ENCODE peak calls at places on chromosomes 6 and 20, in six cellular contexts. G is A549, N is colonic mucosa, A is psoas muscle, C is Panc1, P is neural crest cell. M is an unnamed sample.

GRCh38 chr6:81476881-81477280 is 275.6 kb downstream of the TENT5A start:
- DNase-seq in G (no peak), P (no peak), A (no peak), C (no peak), N (no peak), M (peak)

GRCh38 chr6:42344756-42345155 is 107.0 kb downstream of the TRERF1 start:
- DNase-seq in N (no peak), P (no peak), C (no peak), G (no peak), A (no peak), M (no peak)

GRCh38 chr6:99349620-99350141 is at the start of gene FAXC:
- DNase-seq in G (peak), A (peak), P (peak), N (peak), C (no peak), M (no peak)

GRCh38 chr6:25192562-25192961 is 86.6 kb upstream of the CARMIL1 start:
- DNase-seq in N (no peak), P (no peak), G (no peak), A (no peak), C (no peak), M (peak)

GRCh38 chr20:62503414-62504178 is 27.8 kb upstream of the GATA5 start:
- DNase-seq in N (no peak), C (no peak), A (no peak), P (no peak), G (no peak), M (no peak)

GRCh38 chr6:24506814-24507520 is 12.2 kb downstream of the ALDH5A1 start:
- DNase-seq in G (no peak), N (no peak), C (no peak), A (no peak), P (no peak), M (no peak)

GRCh38 chr6:158174514-158174913 is 6.4 kb downstream of the GTF2H5 start:
- DNase-seq in N (no peak), P (no peak), A (no peak), C (no peak), G (no peak), M (peak)

GRCh38 chr6:93183513-93183912 is 235.8 kb downstream of the EPHA7 start:
- DNase-seq in A (no peak), G (no peak), C (no peak), N (no peak), P (no peak), M (no peak)

GRCh38 chr20:2023151-2023550 is 29.3 kb upstream of the PDYN start:
- DNase-seq in G (no peak), C (no peak), N (no peak), P (no peak), A (no peak), M (no peak)

GRCh38 chr6:36025260-36025931 is 955 bp upstream of the SLC26A8 start:
- DNase-seq in N (no peak), P (no peak), G (no peak), A (no peak), C (no peak), M (peak)

GRCh38 chr20:35954907-35955251 is 577 bp upstream of the SCAND1 start:
- DNase-seq in A (no peak), P (no peak), N (no peak), C (no peak), G (no peak), M (peak)

DNA sequence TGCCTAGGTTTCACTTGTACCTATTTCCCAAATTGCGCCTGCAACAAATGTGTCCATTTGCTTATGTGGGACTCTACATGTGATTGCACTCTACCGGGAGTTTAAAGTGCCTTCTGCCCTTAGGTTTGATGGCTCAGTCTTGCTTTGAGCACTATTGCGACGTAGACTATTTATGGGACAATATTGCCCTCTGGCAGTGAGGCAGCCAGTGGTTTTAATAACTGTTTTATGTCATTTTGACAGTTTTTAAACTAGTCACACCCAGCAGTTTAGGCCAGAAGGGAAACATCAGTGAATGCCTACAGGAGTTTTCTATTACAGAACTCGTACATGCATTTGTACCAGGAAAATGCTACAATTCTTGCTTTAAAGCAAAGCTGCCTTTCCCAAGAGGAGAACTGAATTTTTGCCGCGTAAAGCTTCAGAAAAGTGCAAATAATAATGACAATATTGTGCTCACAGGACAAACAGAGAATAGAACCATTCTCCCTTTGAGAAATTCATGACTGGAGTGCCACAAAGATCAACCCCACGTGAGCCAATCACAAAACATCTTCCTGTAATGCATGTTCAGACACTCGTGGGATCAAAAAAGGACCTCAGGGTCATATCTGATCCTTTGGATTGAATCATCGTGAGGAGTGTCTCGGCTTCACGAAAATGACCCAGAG is 813.6 kb downstream of the KIF16B start:
- DNase-seq in G (peak), A (no peak), N (no peak), C (no peak), P (no peak), M (no peak)
- TF ChIP-seq CTCF in G (no peak), A (no peak), N (no peak), C (peak), P (peak), M (no peak)

DNA sequence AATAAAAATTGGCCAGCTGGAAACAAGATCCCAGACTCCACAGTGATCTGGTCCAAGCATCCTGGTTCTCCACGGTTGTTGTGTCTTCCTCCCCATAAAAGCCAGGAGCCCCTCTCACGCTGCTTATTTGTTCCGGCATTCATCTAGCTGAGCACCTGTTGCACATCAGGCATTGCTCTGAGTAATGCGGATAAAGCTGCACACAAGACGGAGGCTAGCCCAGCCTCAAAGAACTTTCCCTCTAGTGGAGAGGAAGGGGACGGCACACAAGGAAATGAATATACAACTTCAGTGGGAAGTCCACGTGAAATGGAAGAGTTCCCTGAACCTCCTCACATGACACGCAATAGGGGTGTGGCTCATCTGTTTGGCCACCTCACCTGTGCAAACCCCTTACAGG is 30.3 kb upstream of the NXT1 start:
- DNase-seq in C (no peak), N (no peak), G (peak), A (no peak), P (no peak), M (peak)
- TF ChIP-seq CTCF in C (peak), N (no peak), G (peak), A (no peak), P (peak), M (peak)

GRCh38 chr20:25089662-25090061 is 7.7 kb upstream of the VSX1 start:
- DNase-seq in N (no peak), C (no peak), G (no peak), A (no peak), P (no peak), M (no peak)
- TF ChIP-seq CTCF in N (no peak), C (no peak), G (no peak), A (no peak), P (no peak), M (no peak)

GRCh38 chr20:11267131-11267761 is 593.4 kb upstream of the JAG1 start:
- DNase-seq in P (no peak), G (peak), C (peak), N (peak), A (peak), M (peak)
- TF ChIP-seq CTCF in P (no peak), G (no peak), C (no peak), N (no peak), A (no peak), M (peak)

DNA sequence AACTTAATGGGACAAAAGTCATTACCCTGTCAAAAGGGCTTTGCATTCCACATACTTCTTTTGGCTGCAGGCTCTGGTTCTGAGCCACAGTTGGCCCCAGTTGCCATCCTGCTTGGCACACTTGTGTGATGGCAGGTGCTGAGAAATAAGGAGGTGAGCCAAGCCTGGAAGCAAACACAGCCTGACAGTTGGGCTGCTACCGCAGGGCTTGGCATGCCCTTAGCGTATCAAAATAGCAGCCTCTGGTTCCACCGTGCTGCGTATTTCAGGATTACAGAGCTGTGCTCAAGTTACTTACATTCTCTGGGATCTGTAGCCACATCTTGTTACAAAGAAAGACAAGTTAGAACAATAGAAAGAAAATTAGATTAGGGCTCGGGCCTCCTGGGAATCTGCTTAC is 11.1 kb downstream of the MTHFD1L start:
- DNase-seq in C (no peak), N (peak), A (peak), G (no peak), P (no peak), M (peak)
- TF ChIP-seq CTCF in C (no peak), N (no peak), A (peak), G (no peak), P (no peak), M (no peak)

GRCh38 chr20:10530883-10531282 is 95.8 kb downstream of the SLX4IP start:
- DNase-seq in A (no peak), C (no peak), P (no peak), G (no peak), N (no peak), M (no peak)
- TF ChIP-seq CTCF in A (no peak), C (no peak), P (no peak), G (no peak), N (no peak), M (no peak)

GRCh38 chr6:161377116-161377515 is 103.3 kb upstream of the AGPAT4 start:
- DNase-seq in C (no peak), A (no peak), P (no peak), G (no peak), N (no peak), M (no peak)

GRCh38 chr6:161372422-161372793 is 98.5 kb upstream of the AGPAT4 start:
- DNase-seq in P (no peak), A (no peak), C (no peak), N (no peak), G (no peak), M (no peak)

GRCh38 chr6:161373905-161374451 is 100.1 kb upstream of the AGPAT4 start:
- DNase-seq in C (peak), P (peak), N (peak), A (peak), G (peak), M (peak)

GRCh38 chr6:161376367-161376766 is 102.5 kb upstream of the AGPAT4 start:
- DNase-seq in G (no peak), N (no peak), P (no peak), C (no peak), A (no peak), M (no peak)

DNA sequence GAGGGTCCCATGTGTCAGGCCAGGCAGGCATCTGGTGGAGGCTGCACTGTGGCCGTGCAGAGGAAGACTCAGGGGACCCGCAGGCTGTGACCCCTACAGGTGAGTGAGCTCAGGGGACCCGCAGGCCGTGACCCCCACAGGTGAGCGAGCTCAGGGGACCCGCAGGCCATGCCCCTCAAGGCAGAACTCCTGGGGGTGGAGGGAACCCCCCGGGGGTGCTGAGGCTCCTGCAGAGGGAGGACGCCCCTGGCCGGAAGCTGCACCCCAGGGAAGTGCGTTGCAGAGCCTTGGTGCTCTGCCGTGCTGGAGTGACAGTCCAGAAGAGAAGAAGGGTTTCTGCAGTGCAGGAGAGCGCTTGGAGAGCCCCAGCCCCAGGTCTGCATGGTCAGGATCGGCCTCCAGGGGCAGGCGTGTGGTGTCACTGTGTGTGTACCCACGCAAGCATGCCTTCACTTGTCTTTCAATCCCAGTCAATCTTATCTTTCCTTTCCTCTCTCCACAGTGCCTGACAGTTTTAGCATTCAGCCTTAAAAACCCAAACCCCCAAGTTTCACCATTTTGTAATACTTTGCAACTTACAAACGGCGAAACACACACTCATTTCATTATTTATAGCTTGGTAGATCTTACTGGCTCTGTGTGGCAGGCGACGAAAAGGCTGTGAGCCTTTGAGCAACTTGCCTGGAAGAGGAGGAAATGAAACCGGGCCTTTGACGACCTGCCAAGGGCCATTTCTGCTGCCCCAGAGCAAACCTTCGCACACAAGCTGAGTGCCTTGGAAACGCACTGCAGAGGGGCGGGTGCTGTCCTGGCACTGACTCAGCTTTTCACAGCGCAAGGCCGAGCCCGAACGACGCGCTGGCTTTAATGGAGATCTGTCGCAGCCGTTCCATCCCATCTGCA is 101.4 kb upstream of the AGPAT4 start:
- DNase-seq in P (no peak), A (peak), C (no peak), N (peak), G (peak), M (peak)
- TF ChIP-seq CTCF in P (peak), A (peak), C (peak), N (no peak), G (no peak), M (no peak)

DNA sequence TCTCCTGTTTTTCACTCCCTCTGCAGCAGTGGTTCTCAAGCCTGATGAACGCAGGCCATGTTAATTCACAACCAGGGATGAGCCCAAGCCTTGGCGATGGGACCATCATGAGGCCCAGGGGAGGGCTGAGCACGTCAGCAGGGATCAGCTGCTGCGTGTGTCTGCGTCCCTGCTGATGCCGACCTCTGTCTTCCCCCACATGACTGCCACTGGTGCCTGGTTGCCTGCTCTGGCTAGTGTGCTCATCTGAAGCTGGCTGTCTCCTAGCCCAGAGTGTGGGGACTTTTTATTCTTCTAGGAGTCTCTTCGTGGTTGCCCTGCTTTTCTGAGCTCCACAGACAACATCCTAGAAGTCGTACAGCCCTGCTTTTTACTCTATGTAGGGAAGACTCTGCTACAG is 40.8 kb upstream of the KCNK16 start:
- DNase-seq in P (no peak), N (no peak), G (no peak), C (no peak), A (no peak), M (no peak)
- TF ChIP-seq CTCF in P (no peak), N (no peak), G (no peak), C (no peak), A (no peak), M (no peak)

GRCh38 chr6:101645770-101646169 is 252.3 kb downstream of the GRIK2 start:
- DNase-seq in N (no peak), C (no peak), A (no peak), P (no peak), G (no peak), M (no peak)
- TF ChIP-seq CTCF in N (no peak), C (no peak), A (no peak), P (no peak), G (no peak), M (peak)